ENCODE peak calls at places on chromosomes 6 and 20, in four cellular contexts. T is AG04449, N is epithelial cell of esophagus, H is OCI-LY7. V is an unnamed sample.

GRCh38 chr6:88490865-88491264 is 324.7 kb upstream of the CNR1 start:
- DNase-seq in H (no peak), N (no peak), T (no peak), V (no peak)

GRCh38 chr6:142796571-142796970 is 148.4 kb downstream of the HIVEP2 start:
- DNase-seq in N (no peak), T (peak), H (no peak), V (no peak)

GRCh38 chr6:48423640-48424365 is 312.8 kb upstream of the PTCHD4 start:
- DNase-seq in T (no peak), H (no peak), N (no peak), V (no peak)

GRCh38 chr6:38625191-38625590 is 14.5 kb downstream of the BTBD9 start:
- DNase-seq in H (no peak), N (peak), T (no peak), V (no peak)

GRCh38 chr6:29602564-29603361 is 17.8 kb downstream of the OR2H2 start:
- DNase-seq in N (no peak), T (no peak), H (peak), V (peak)

GRCh38 chr6:10014561-10014960 is 400.3 kb downstream of the TFAP2A start:
- DNase-seq in H (no peak), T (no peak), N (peak), V (no peak)

GRCh38 chr20:1287306-1287705 is 21.2 kb downstream of the SNPH start:
- DNase-seq in H (no peak), N (no peak), T (no peak), V (no peak)

GRCh38 chr20:21705466-21706344 is at the start of gene PAX1:
- DNase-seq in H (no peak), N (no peak), T (no peak), V (no peak)

GRCh38 chr6:54431466-54431865 is 123.2 kb downstream of the TINAG start:
- DNase-seq in H (no peak), T (no peak), N (no peak), V (no peak)

GRCh38 chr6:23611776-23612381 is 514.1 kb upstream of the NRSN1 start:
- DNase-seq in H (no peak), T (no peak), N (no peak), V (no peak)

GRCh38 chr6:31794294-31794865 is 1.2 kb downstream of the VARS1 start:
- DNase-seq in H (peak), N (peak), T (no peak), V (no peak)

GRCh38 chr6:7045331-7045730 is 62.4 kb upstream of the RREB1 start:
- DNase-seq in H (no peak), N (no peak), T (no peak), V (no peak)

GRCh38 chr6:130359736-130360135 is 6.1 kb upstream of the TMEM200A start:
- DNase-seq in N (peak), H (no peak), T (no peak), V (no peak)

GRCh38 chr6:141326426-141326825 is 806.3 kb upstream of the GJE1 start:
- DNase-seq in T (peak), H (no peak), N (peak), V (peak)

GRCh38 chr6:87553159-87553765 is 36.5 kb downstream of the RARS2 start:
- DNase-seq in T (no peak), H (no peak), N (no peak), V (no peak)

GRCh38 chr6:47073125-47074110 is 31.3 kb upstream of the ADGRF1 start:
- DNase-seq in T (no peak), N (no peak), H (peak), V (no peak)

GRCh38 chr6:113512581-113512980 is 344.6 kb upstream of the MARCKS start:
- DNase-seq in H (no peak), N (no peak), T (no peak), V (no peak)

GRCh38 chr6:3500262-3501001 is 43.6 kb upstream of the SLC22A23 start:
- DNase-seq in N (peak), T (no peak), H (no peak), V (no peak)

GRCh38 chr6:152482289-152482688 is 154.9 kb downstream of the SYNE1 start:
- DNase-seq in H (no peak), T (no peak), N (no peak), V (no peak)

GRCh38 chr6:7236312-7237209 is 76.4 kb downstream of the SSR1 start:
- DNase-seq in N (peak), H (peak), T (no peak), V (peak)

GRCh38 chr6:35624341-35625070 is 64.2 kb downstream of the FKBP5 start:
- DNase-seq in T (no peak), N (no peak), H (no peak), V (peak)

GRCh38 chr20:313948-314347 is 11.4 kb upstream of the SOX12 start:
- DNase-seq in N (peak), H (no peak), T (no peak), V (no peak)

GRCh38 chr6:154569136-154569862 is 58.8 kb upstream of the CNKSR3 start:
- DNase-seq in N (no peak), T (no peak), H (no peak), V (no peak)

GRCh38 chr6:6712258-6712978 is 123.9 kb downstream of the LY86 start:
- DNase-seq in H (no peak), T (peak), N (peak), V (no peak)

GRCh38 chr6:146990821-146991798 is 213.1 kb upstream of the STXBP5 start:
- DNase-seq in T (no peak), N (peak), H (no peak), V (no peak)

GRCh38 chr20:63829943-63830820 is 882 bp downstream of the ZBTB46 start:
- DNase-seq in T (no peak), H (no peak), N (peak), V (no peak)

GRCh38 chr20:44901972-44902371 is 7.9 kb upstream of the PABPC1L start:
- DNase-seq in H (no peak), T (no peak), N (peak), V (no peak)

GRCh38 chr20:4581838-4582237 is 139.9 kb upstream of the PRND start:
- DNase-seq in H (no peak), N (no peak), T (no peak), V (no peak)
- TF ChIP-seq CTCF in H (no peak), N (no peak), T (no peak), V (no peak)

DNA sequence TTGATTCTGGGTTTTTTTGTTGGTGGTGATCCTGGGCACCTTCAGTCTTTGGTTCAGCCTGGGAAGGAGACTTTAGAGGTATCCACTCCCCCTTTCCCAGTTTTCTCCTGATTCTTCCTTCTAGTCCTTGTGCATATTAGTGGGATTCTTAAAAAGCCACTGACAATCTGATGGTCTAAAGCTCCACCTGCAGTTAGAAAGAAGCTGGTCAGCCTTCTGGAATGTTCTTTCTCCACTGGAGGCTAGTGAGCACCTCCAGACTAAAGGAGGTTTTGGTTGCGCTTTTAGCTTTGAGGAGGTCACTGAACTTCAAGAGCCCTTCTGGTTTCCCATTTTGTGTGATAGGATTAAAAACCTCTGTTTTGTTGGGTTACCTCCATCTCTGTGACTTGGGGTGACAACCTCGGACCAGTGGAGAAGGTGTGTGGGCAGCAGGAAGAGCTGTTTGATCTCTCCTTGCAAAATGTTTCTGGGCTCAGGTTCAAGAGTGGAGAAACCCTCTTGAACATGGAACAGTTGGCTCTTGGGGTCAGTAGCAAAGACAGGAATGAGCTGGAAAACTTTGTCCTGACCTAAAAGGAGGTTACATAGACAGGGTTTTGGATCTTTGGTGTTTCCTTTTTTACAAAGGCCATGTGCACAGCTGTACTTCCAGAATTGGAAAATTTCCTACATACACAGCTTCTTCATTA is 29.0 kb downstream of the JARID2 start:
- DNase-seq in N (no peak), T (no peak), H (no peak), V (no peak)
- TF ChIP-seq CTCF in N (no peak), T (peak), H (peak), V (no peak)

GRCh38 chr20:58361549-58361948 is 27.5 kb upstream of the VAPB start:
- DNase-seq in T (no peak), N (no peak), H (no peak), V (peak)

GRCh38 chr20:58362970-58363369 is 26.1 kb upstream of the VAPB start:
- DNase-seq in T (no peak), N (no peak), H (no peak), V (no peak)

GRCh38 chr20:58362117-58362516 is 26.9 kb upstream of the VAPB start:
- DNase-seq in N (no peak), T (no peak), H (no peak), V (no peak)

GRCh38 chr20:58359441-58359840 is 29.6 kb upstream of the VAPB start:
- DNase-seq in T (no peak), H (no peak), N (no peak), V (no peak)
- TF ChIP-seq CTCF in T (no peak), H (no peak), N (peak), V (no peak)

DNA sequence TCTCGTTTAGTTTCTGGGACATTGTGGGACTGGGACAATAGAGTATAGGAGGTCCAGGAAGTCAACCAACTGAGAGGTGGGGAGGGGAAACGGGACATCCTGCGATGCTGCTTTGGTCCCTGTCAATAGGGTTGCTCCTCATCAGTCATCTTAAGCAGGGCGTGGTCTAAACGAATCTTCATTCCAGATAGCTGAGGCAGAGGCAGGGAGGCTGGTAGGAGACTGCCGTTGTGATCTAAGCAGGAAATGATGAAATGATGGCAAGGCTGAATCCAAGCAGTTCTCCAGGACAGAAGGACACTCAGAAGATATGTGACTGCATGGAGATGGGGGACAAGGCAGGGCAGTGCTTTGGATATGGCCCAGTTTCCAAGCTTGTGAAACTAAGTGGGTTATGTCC is 953.4 kb downstream of the KIF16B start:
- DNase-seq in N (no peak), H (no peak), T (no peak), V (no peak)
- TF ChIP-seq CTCF in N (no peak), H (no peak), T (no peak), V (no peak)

GRCh38 chr20:61435184-61435822 is 183.2 kb downstream of the CDH4 start:
- DNase-seq in T (no peak), N (no peak), H (no peak), V (no peak)

GRCh38 chr20:61435823-61436220 is 183.8 kb downstream of the CDH4 start:
- DNase-seq in N (no peak), H (no peak), T (no peak), V (no peak)

GRCh38 chr20:61436268-61436667 is 184.2 kb downstream of the CDH4 start:
- DNase-seq in H (no peak), N (peak), T (peak), V (no peak)

GRCh38 chr20:61434361-61434781 is 182.3 kb downstream of the CDH4 start:
- DNase-seq in N (no peak), H (no peak), T (no peak), V (no peak)

GRCh38 chr20:61433816-61434215 is 181.8 kb downstream of the CDH4 start:
- DNase-seq in N (no peak), H (no peak), T (no peak), V (no peak)
- TF ChIP-seq CTCF in N (no peak), H (no peak), T (no peak), V (no peak)

DNA sequence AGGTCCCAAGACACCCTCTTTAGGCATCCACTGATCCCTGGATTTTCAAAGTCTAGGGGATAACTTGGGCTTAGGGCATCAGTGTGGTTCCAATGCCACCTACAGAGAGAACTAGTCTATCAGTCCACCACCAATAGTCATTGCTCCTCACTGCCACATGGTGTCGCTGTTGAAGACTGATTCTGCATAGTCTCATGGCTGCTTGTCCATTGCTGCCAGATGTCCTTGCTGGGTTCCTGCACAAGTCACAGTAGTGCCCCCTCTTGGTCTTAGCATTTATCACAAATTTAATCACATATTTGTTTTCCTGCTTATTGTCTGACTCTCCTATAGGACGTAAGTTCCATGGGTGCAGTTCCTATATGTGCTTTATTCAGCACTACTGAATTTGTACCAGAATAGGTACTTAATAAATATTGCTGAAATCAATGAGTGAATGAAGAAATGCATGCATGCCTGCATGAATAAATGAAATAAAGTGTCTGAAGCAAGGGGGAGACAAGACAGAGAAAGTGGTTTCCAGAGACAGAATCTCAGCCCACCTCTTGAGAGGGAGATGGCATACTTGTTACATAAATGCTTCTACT is 45.9 kb upstream of the RALY start:
- DNase-seq in T (no peak), N (peak), H (peak), V (peak)
- TF ChIP-seq CTCF in T (peak), N (peak), H (peak), V (peak)

GRCh38 chr20:57578476-57579165 is 17.7 kb downstream of the PCK1 start:
- DNase-seq in T (no peak), H (no peak), N (no peak), V (no peak)
- TF ChIP-seq CTCF in T (no peak), H (no peak), N (no peak), V (no peak)

DNA sequence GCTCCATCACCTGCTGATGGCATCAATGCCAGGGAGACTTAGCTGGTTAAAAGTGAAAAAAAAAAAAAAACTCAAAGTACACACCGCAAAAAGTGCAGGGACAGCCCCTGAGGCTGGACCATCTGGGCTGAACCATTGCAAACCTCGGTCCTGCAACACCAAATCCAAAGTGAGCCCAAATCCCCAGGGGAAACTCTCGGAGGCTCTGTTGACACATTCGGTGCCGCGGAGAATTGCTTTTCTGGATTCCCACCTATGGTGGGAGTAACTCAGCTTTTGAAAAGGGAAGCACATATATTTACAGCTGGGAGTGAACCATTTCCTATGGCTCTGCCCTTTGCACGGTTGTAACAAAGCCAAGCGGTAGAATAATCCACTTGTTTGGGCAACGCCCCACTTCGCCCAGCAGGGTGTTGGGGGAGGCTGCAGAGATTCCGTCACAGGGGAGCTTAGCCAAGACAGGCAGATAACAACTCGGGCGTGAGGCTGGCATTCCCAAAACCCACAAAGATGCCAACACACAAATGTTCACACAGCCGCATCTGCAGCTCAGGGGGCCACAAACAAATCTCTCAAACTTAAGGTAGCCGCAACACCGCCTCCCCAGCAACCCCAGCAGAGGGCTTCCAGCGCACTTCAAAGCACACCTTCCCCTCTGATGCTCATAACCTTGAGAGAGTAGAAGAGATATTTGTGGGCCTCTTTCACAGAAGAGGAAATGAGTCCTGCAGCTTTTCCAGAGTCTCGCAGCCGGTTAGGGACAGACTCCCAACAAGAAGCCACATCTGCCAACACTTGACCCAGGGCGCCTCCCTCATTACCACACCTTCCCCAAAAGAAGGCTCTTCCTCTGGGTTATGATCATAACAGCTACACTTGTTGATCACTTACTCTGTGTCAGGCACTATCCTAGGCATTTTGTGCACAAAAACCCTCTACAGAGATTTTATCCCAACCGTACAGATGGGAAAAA is 11.4 kb downstream of the ZC3H12D start:
- DNase-seq in H (peak), N (peak), T (no peak), V (no peak)
- TF ChIP-seq CTCF in H (peak), N (peak), T (no peak), V (no peak)

GRCh38 chr20:22944936-22945335 is 90.2 kb upstream of the SSTR4 start:
- DNase-seq in N (no peak), T (no peak), H (no peak), V (no peak)

GRCh38 chr20:22941550-22941949 is 93.6 kb upstream of the SSTR4 start:
- DNase-seq in N (no peak), T (no peak), H (no peak), V (no peak)

GRCh38 chr20:22940350-22940749 is 94.8 kb upstream of the SSTR4 start:
- DNase-seq in T (no peak), N (no peak), H (no peak), V (no peak)

GRCh38 chr20:22944062-22944461 is 91.0 kb upstream of the SSTR4 start:
- DNase-seq in H (no peak), T (no peak), N (no peak), V (no peak)

GRCh38 chr20:22942742-22943141 is 92.4 kb upstream of the SSTR4 start:
- DNase-seq in H (no peak), T (no peak), N (no peak), V (no peak)
- TF ChIP-seq CTCF in H (no peak), T (no peak), N (no peak), V (no peak)

DNA sequence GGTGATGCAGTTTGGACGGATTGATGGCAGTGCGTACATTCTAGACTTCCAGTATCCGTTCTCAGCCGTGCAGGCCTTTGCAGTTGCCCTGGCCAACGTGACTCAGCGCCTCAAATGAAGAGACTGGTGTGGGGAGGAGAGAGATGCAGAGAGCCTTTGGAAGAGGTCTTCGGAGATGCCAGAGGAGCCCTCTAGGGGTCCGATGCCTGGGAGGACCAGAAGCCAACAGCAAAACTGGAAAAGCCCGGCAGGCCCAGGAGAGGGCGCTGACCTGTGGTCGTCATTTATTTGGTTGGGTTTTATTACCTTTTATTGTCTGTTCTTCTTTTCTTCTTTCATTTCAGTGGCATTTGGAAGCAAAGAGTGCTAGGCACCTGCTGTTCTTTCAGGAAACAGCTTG is 53.3 kb upstream of the TMEM181 start:
- DNase-seq in H (no peak), N (no peak), T (no peak), V (no peak)
- TF ChIP-seq CTCF in H (peak), N (peak), T (peak), V (no peak)

V was measured in activated CD8-positive, alpha-beta T cell treated with anti-CD3 and anti-CD28 coated beads for 36 hours.